ENCODE peak calls at places on chromosome 21, in eight cellular contexts. C is T-cell, X is AG08395, Q is KG1, W is mammary epithelial cell, T is head of caudate nucleus, E is ecto neural progenitor cell, L is endothelial cell of umbilical vein. K is an unnamed sample.

GRCh38 chr21:27275294-27275927 is 308.5 kb upstream of the ADAMTS5 start:
- DNase-seq in C (no peak), W (peak), T (no peak), E (no peak), Q (no peak), X (peak), L (no peak), K (no peak)

GRCh38 chr21:35145626-35146236 is 96.6 kb upstream of the RUNX1 start:
- DNase-seq in Q (no peak), T (peak), L (no peak), C (no peak), X (no peak), E (no peak), W (peak), K (no peak)

GRCh38 chr21:38440746-38441145 is 57.5 kb downstream of the ERG start:
- DNase-seq in L (peak), T (no peak), Q (no peak), C (no peak), W (peak), X (peak), E (no peak), K (no peak)

GRCh38 chr21:41768371-41769042 is 1.7 kb upstream of the RIPK4 start:
- DNase-seq in W (peak), E (peak), X (peak), Q (peak), T (no peak), C (peak), L (peak), K (no peak)

GRCh38 chr21:42040411-42041180 is 30.4 kb upstream of the ZBTB21 start:
- DNase-seq in C (no peak), L (peak), E (no peak), Q (no peak), T (no peak), W (peak), X (peak), K (no peak)

GRCh38 chr21:36693144-36694040 is 5.5 kb upstream of the SIM2 start:
- DNase-seq in T (no peak), E (peak), X (no peak), C (no peak), Q (no peak), L (no peak), W (no peak), K (no peak)

GRCh38 chr21:35457097-35457496 is 408.0 kb upstream of the RUNX1 start:
- DNase-seq in Q (no peak), X (no peak), W (no peak), L (no peak), E (no peak), C (no peak), T (no peak), K (no peak)

GRCh38 chr21:16509466-16509865 is 779.7 kb downstream of the USP25 start:
- DNase-seq in X (peak), Q (no peak), W (no peak), E (no peak), L (no peak), T (no peak), C (no peak), K (no peak)

K was measured in GM18507.